ENCODE peak calls at places on chromosome 19, in seven cellular contexts. One of them, this sample, is unnamed.

GRCh38 chr19:36488118-36488815 is 1.1 kb downstream of the ZNF566 start:
- DNase-seq in brain microvascular endothelial cell: no peak
- DNase-seq in hepatocyte: no peak
- DNase-seq in left ventricle myocardium inferior: no peak
- DNase-seq in fibroblast of lung: peak; percentile 27
- DNase-seq in RWPE1: no peak
- DNase-seq in A549: peak; percentile 15
- DNase-seq in this sample: no peak

GRCh38 chr19:16180611-16181010 is 4.6 kb upstream of the FAM32A start:
- DNase-seq in fibroblast of lung: peak; percentile 70
- DNase-seq in hepatocyte: peak; percentile 58
- DNase-seq in A549: no peak
- DNase-seq in left ventricle myocardium inferior: no peak
- DNase-seq in RWPE1: peak; percentile 80
- DNase-seq in brain microvascular endothelial cell: peak; percentile 58
- DNase-seq in this sample: no peak

GRCh38 chr19:31513841-31514240 is 164.6 kb upstream of the TSHZ3 start:
- DNase-seq in brain microvascular endothelial cell: no peak
- DNase-seq in fibroblast of lung: no peak
- DNase-seq in hepatocyte: no peak
- DNase-seq in left ventricle myocardium inferior: no peak
- DNase-seq in RWPE1: no peak
- DNase-seq in A549: no peak
- DNase-seq in this sample: no peak

GRCh38 chr19:2719910-2720776 is 1.0 kb downstream of the DIRAS1 start:
- DNase-seq in A549: no peak
- DNase-seq in hepatocyte: no peak
- DNase-seq in RWPE1: no peak
- DNase-seq in fibroblast of lung: peak; percentile 26
- DNase-seq in left ventricle myocardium inferior: peak; percentile 60
- DNase-seq in brain microvascular endothelial cell: peak; percentile 5
- DNase-seq in this sample: peak; percentile 45

GRCh38 chr19:56946164-56946563 is 105.6 kb upstream of the PEG3 start:
- DNase-seq in brain microvascular endothelial cell: no peak
- DNase-seq in RWPE1: no peak
- DNase-seq in left ventricle myocardium inferior: no peak
- DNase-seq in A549: no peak
- DNase-seq in fibroblast of lung: no peak
- DNase-seq in hepatocyte: no peak
- DNase-seq in this sample: no peak

GRCh38 chr19:2150794-2151338 is 500 bp downstream of the AP3D1 start:
- DNase-seq in RWPE1: no peak
- DNase-seq in hepatocyte: peak; percentile 49
- DNase-seq in left ventricle myocardium inferior: no peak
- DNase-seq in fibroblast of lung: no peak
- DNase-seq in A549: no peak
- DNase-seq in brain microvascular endothelial cell: no peak
- DNase-seq in this sample: no peak

GRCh38 chr19:1387684-1388636 is 4.3 kb downstream of the NDUFS7 start:
- DNase-seq in left ventricle myocardium inferior: peak; percentile 40
- DNase-seq in hepatocyte: no peak
- DNase-seq in fibroblast of lung: no peak
- DNase-seq in RWPE1: no peak
- DNase-seq in brain microvascular endothelial cell: no peak
- DNase-seq in A549: no peak
- DNase-seq in this sample: no peak

GRCh38 chr19:55253842-55254624 is 4.8 kb downstream of the PPP6R1 start:
- DNase-seq in left ventricle myocardium inferior: no peak
- DNase-seq in hepatocyte: no peak
- DNase-seq in RWPE1: no peak
- DNase-seq in A549: no peak
- DNase-seq in fibroblast of lung: no peak
- DNase-seq in brain microvascular endothelial cell: no peak
- DNase-seq in this sample: peak; percentile 85

GRCh38 chr19:17966497-17967257 is at the start of gene KCNN1:
- DNase-seq in fibroblast of lung: no peak
- DNase-seq in brain microvascular endothelial cell: no peak
- DNase-seq in RWPE1: peak; percentile 47
- DNase-seq in left ventricle myocardium inferior: no peak
- DNase-seq in hepatocyte: peak; percentile 60
- DNase-seq in A549: peak; percentile 71
- DNase-seq in this sample: peak; percentile 76

GRCh38 chr19:55441692-55442321 is 1.3 kb downstream of the SHISA7 start:
- DNase-seq in hepatocyte: no peak
- DNase-seq in fibroblast of lung: no peak
- DNase-seq in brain microvascular endothelial cell: no peak
- DNase-seq in left ventricle myocardium inferior: no peak
- DNase-seq in RWPE1: no peak
- DNase-seq in A549: no peak
- DNase-seq in this sample: no peak

GRCh38 chr19:10061717-10062310 is 24.3 kb upstream of the SHFL start:
- DNase-seq in hepatocyte: no peak
- DNase-seq in left ventricle myocardium inferior: no peak
- DNase-seq in fibroblast of lung: no peak
- DNase-seq in RWPE1: peak; percentile 41
- DNase-seq in brain microvascular endothelial cell: peak; percentile 3
- DNase-seq in A549: no peak
- DNase-seq in this sample: no peak

GRCh38 chr19:38543807-38544568 is 73.8 kb downstream of the MAP4K1 start:
- DNase-seq in left ventricle myocardium inferior: peak; percentile 32
- DNase-seq in RWPE1: peak; percentile 94
- DNase-seq in hepatocyte: peak; percentile 77
- DNase-seq in A549: peak; percentile 98
- DNase-seq in fibroblast of lung: peak; percentile 80
- DNase-seq in brain microvascular endothelial cell: peak; percentile 97
- DNase-seq in this sample: peak; percentile 82

DNA sequence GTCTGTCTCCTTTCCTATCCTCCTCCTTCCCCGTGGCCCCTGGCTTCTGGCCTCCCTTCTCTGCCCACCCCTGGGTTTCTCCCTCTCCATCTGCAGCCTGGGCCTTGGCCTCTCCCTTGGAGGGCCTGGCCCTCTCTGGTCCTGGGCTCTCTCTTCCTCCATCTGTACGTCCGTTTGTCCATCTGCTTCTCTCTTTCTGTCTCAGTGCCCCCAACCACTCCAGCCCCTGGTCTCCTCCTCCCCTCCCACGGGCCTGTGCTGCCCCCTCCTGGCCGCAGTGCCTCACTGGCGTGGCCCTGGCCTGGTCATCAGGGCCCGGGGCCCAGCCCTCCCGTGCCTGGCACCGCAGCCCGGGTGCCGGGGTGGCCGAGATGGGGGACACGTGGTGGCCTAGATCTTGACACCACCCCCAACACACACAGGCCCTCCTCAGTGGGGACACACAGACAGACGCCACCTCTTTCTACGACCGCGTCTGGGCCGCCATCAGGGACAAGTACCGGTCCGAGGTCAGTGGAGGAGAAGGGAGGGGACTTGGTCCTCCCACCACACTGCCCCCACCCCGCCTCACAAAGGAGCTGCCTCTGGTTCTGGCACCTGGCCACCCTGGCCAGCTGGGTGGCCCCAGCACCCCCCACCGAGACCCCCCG is 11.3 kb downstream of the PRKCSH start:
- DNase-seq in fibroblast of lung: peak; percentile 27
- DNase-seq in brain microvascular endothelial cell: no peak
- DNase-seq in A549: peak; percentile 70
- DNase-seq in RWPE1: no peak
- DNase-seq in hepatocyte: peak; percentile 58
- DNase-seq in left ventricle myocardium inferior: peak; percentile 56
- DNase-seq in this sample: peak; percentile 79
- TF ChIP-seq CTCF in fibroblast of lung: peak; percentile 69
- TF ChIP-seq CTCF in brain microvascular endothelial cell: peak; percentile 78
- TF ChIP-seq CTCF in A549: peak; percentile 62
- TF ChIP-seq CTCF in RWPE1: peak; percentile 62
- TF ChIP-seq CTCF in hepatocyte: peak; percentile 70
- TF ChIP-seq CTCF in left ventricle myocardium inferior: peak; percentile 77
- TF ChIP-seq CTCF in this sample: peak; percentile 94

DNA sequence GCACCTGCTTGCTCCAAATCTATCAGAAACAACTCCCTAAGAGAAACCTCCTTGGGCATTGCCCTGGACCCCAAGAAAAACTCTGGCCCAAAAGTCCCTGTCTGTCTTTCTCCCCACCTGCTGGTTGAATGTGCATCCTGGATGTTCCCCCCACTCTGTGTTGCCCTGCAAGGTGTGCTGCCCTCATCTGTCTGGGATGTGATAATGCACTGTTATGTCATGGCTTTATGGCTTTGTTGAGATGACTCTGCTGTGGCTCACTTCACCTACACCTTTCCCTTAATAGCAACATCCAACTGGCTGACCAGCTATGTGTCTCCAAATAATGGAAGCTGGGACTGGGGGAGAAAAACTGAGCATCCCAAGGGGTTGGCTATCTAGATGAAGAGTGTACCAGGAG is 2.6 kb downstream of the ZNF20 start:
- DNase-seq in A549: no peak
- DNase-seq in RWPE1: no peak
- DNase-seq in left ventricle myocardium inferior: no peak
- DNase-seq in fibroblast of lung: no peak
- DNase-seq in hepatocyte: no peak
- DNase-seq in brain microvascular endothelial cell: no peak
- DNase-seq in this sample: no peak
- TF ChIP-seq CTCF in A549: no peak
- TF ChIP-seq CTCF in RWPE1: no peak
- TF ChIP-seq CTCF in left ventricle myocardium inferior: peak; percentile 51
- TF ChIP-seq CTCF in fibroblast of lung: no peak
- TF ChIP-seq CTCF in hepatocyte: no peak
- TF ChIP-seq CTCF in brain microvascular endothelial cell: peak; percentile 21
- TF ChIP-seq CTCF in this sample: peak; percentile 80

GRCh38 chr19:47600246-47601179 is 8.4 kb upstream of the BICRA start:
- DNase-seq in A549: peak; percentile 100
- DNase-seq in hepatocyte: peak; percentile 100
- DNase-seq in brain microvascular endothelial cell: peak; percentile 99
- DNase-seq in left ventricle myocardium inferior: peak; percentile 100
- DNase-seq in RWPE1: peak; percentile 99
- DNase-seq in fibroblast of lung: peak; percentile 98
- DNase-seq in this sample: peak; percentile 100
- TF ChIP-seq CTCF in A549: no peak
- TF ChIP-seq CTCF in hepatocyte: no peak
- TF ChIP-seq CTCF in brain microvascular endothelial cell: no peak
- TF ChIP-seq CTCF in left ventricle myocardium inferior: no peak
- TF ChIP-seq CTCF in RWPE1: no peak
- TF ChIP-seq CTCF in fibroblast of lung: no peak
- TF ChIP-seq CTCF in this sample: no peak

DNA sequence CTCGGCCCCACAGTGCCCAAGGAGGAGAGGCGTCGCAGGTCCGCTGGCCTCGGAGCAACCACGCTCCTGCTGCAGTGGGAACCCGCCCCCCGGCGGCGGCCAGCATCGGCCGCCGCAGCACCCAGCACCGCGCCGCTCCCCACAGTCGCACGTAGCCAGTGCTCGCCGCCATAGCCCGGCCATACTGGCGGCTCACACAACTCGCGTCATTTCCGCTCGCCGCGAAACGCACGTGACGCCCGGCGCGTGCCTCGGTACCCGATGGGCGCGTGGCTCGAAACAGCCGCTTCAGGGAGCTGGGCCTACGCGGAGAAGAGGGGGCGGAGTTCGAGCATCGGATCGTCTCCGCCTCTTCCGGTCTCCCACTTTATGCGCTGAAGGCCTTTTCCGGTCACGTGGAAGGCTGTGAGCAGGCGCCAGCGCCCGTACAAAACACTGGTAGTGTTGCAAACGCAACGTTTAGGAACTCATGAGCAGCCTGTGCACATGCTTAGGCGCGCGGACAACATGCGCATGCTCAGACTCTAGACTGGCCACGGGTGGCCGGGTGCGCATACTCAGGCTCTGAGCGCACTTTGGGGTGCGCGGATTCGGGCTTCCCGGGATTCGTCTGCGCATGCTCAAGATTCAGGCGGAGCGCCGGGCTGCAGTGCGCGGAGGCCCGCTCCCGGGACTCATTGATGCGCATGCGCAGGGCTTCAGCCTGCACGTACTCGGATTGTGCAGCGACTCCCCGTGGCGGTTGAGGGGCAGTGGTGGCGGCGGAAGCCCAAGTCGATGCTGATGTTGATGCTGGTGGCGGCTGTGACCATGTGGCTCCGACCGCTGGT is at the start of the genes CATSPERD and LONP1:
- DNase-seq in fibroblast of lung: peak; percentile 99
- DNase-seq in RWPE1: peak; percentile 99
- DNase-seq in brain microvascular endothelial cell: peak; percentile 97
- DNase-seq in hepatocyte: peak; percentile 100
- DNase-seq in left ventricle myocardium inferior: peak; percentile 98
- DNase-seq in A549: peak; percentile 94
- DNase-seq in this sample: peak; percentile 99
- TF ChIP-seq CTCF in fibroblast of lung: peak; percentile 86
- TF ChIP-seq CTCF in RWPE1: peak; percentile 90
- TF ChIP-seq CTCF in brain microvascular endothelial cell: peak; percentile 94
- TF ChIP-seq CTCF in hepatocyte: peak; percentile 92
- TF ChIP-seq CTCF in left ventricle myocardium inferior: peak; percentile 95
- TF ChIP-seq CTCF in A549: peak; percentile 69
- TF ChIP-seq CTCF in this sample: peak; percentile 97

DNA sequence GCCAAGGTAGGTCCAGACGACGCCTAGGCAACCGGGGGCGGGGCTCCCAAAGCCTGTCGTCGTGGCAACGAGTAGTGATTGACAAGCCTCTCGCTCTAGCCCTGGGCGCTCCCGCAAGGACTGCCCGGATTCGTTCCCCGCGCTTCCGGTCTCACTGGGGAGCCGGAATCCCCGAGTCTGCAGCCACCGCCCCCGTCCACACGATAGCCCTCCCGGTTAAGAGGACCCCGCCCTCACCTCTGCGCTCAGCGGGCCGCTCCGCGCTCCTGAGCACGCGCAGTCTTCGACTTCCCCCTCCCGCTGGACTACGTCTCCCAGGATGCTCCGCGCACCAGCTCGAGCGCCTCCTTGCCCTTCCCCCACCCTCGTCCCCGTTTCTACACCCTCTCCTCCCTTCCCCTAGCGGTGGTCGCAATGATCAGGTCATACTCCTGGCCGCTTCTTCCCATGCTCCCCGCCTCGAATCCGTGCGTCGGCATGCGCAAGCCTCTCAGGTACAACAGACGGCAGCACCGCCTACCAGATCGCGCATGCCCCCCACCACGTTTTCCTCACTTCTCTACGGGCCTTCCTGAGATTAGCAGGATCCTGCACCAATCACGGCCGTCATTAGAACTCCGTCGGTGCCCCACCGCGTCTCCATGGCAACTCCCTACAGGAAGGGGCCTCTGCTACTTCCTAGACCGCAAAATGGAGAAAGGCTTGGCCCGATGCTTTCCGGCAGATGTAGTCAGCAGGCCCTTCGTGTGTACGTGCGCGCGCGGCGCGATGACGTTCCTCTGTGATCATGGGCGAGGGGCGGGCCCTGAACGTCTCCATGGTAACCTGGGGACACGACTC is at the start of gene MZF1:
- DNase-seq in RWPE1: peak; percentile 97
- DNase-seq in left ventricle myocardium inferior: peak; percentile 99
- DNase-seq in fibroblast of lung: peak; percentile 100
- DNase-seq in A549: peak; percentile 100
- DNase-seq in hepatocyte: peak; percentile 100
- DNase-seq in brain microvascular endothelial cell: peak; percentile 100
- DNase-seq in this sample: peak; percentile 98
- TF ChIP-seq CTCF in RWPE1: no peak
- TF ChIP-seq CTCF in left ventricle myocardium inferior: no peak
- TF ChIP-seq CTCF in fibroblast of lung: no peak
- TF ChIP-seq CTCF in A549: no peak
- TF ChIP-seq CTCF in hepatocyte: no peak
- TF ChIP-seq CTCF in brain microvascular endothelial cell: peak; percentile 23
- TF ChIP-seq CTCF in this sample: no peak